ENCODE peak calls at places on chromosomes 4 and X, in four cellular contexts. G, B, E and Q are unnamed samples.

GRCh38 chr4:6200011-6200921 is at the start of gene JAKMIP1:
- DNase-seq in G (peak), B (peak), E (no peak), Q (peak)

GRCh38 chrX:24257011-24257410 is 56.9 kb downstream of the SUPT20HL2 start:
- DNase-seq in G (no peak), B (no peak), E (no peak), Q (no peak)

GRCh38 chrX:15749642-15750610 is 11.9 kb downstream of the CA5B start:
- DNase-seq in G (no peak), B (no peak), E (no peak), Q (no peak)

GRCh38 chr4:52780206-52780605 is 29.0 kb upstream of the ERVMER34-1 start:
- DNase-seq in G (no peak), B (no peak), E (no peak), Q (no peak)

GRCh38 chrX:95505721-95506120 is 1178.9 kb upstream of the DIAPH2 start:
- DNase-seq in G (no peak), B (no peak), E (no peak), Q (no peak)

GRCh38 chr4:39555472-39555871 is 28.2 kb upstream of the UGDH start:
- DNase-seq in G (no peak), B (no peak), E (no peak), Q (no peak)

GRCh38 chr4:168651374-168651773 is 154.5 kb downstream of the PALLD start:
- DNase-seq in G (no peak), B (no peak), E (no peak), Q (no peak)

GRCh38 chr4:5824227-5824626 is 68.7 kb downstream of the CRMP1 start:
- DNase-seq in G (no peak), B (no peak), E (no peak), Q (no peak)

GRCh38 chr4:14856076-14856926 is 146.0 kb upstream of the CPEB2 start:
- DNase-seq in G (no peak), B (peak), E (no peak), Q (no peak)

GRCh38 chrX:18149454-18149853 is 71.2 kb downstream of the BEND2 start:
- DNase-seq in G (no peak), B (no peak), E (no peak), Q (no peak)

GRCh38 chr4:169282429-169283113 is 11.8 kb upstream of the SH3RF1 start:
- DNase-seq in G (no peak), B (no peak), E (no peak), Q (no peak)

GRCh38 chr4:185296665-185297460 is 87.5 kb downstream of the SNX25 start:
- DNase-seq in G (no peak), B (no peak), E (no peak), Q (no peak)

GRCh38 chrX:10665681-10666080 is 45.3 kb upstream of the MID1 start:
- DNase-seq in G (no peak), B (no peak), E (no peak), Q (no peak)

GRCh38 chrX:153582896-153583295 is 16.0 kb downstream of the CCNQ start:
- DNase-seq in G (no peak), B (no peak), E (peak), Q (no peak)

GRCh38 chr4:3657917-3658913 is 108.0 kb upstream of the ADRA2C start:
- DNase-seq in G (peak), B (no peak), E (no peak), Q (no peak)

GRCh38 chrX:140764401-140764919 is 54.9 kb downstream of the LINC00632 start:
- DNase-seq in G (no peak), B (no peak), E (no peak), Q (no peak)

GRCh38 chrX:17459596-17459995 is 84.6 kb downstream of the NHS start:
- DNase-seq in G (no peak), B (no peak), E (no peak), Q (no peak)

GRCh38 chr4:157713342-157713741 is 459.5 kb downstream of the GASK1B start:
- DNase-seq in G (peak), B (no peak), E (no peak), Q (no peak)

GRCh38 chrX:51955200-51955599 is 61.8 kb downstream of the MAGED1 start:
- DNase-seq in G (no peak), B (no peak), E (no peak), Q (no peak)

GRCh38 chrX:71615954-71616353 is 2.4 kb downstream of the CXCR3 start:
- DNase-seq in G (no peak), B (no peak), E (no peak), Q (no peak)

GRCh38 chr4:152946460-152946859 is 10.3 kb downstream of the FHDC1 start:
- DNase-seq in G (no peak), B (no peak), E (no peak), Q (no peak)